ENCODE peak calls at places on chromosomes 3 and 15, in ten cellular contexts. B is heart right ventricle; S is IMR-90; F is non-pigmented ciliary epithelial cell; R is stomach; Q is B cell; I is GM13976; O is CD4-positive, CD25-positive, alpha-beta regulatory T cell; T is activated gamma-delta T cell treated with anti-CD3 and anti-CD28 coated beads, Interleukin-2, amount 50 U/mL, for 16 hours; E is left ventricle myocardium superior. J is an unnamed sample.

GRCh38 chr3:44342191-44342790 is 3.7 kb downstream of the TCAIM start:
- DNase-seq in R (no peak), B (no peak), O (no peak), I (no peak), F (no peak), S (peak), E (no peak), Q (no peak), T (no peak), J (no peak)

GRCh38 chr15:60219841-60220240 is 177.9 kb downstream of the ANXA2 start:
- DNase-seq in R (no peak), Q (no peak), S (no peak), B (no peak), T (no peak), F (no peak), I (no peak), O (no peak), E (no peak), J (no peak)

GRCh38 chr3:175456496-175456895 is 597.4 kb downstream of the NAALADL2 start:
- DNase-seq in E (no peak), S (peak), F (no peak), Q (no peak), B (no peak), O (no peak), I (no peak), T (no peak), R (no peak), J (no peak)

GRCh38 chr3:58105196-58105595 is 97.0 kb downstream of the FLNB start:
- DNase-seq in E (no peak), O (no peak), B (no peak), R (no peak), F (no peak), I (no peak), T (no peak), S (no peak), Q (no peak), J (no peak)

GRCh38 chr3:31692714-31693113 is 160.0 kb downstream of the STT3B start:
- DNase-seq in O (no peak), I (no peak), B (no peak), T (no peak), E (no peak), Q (no peak), S (no peak), F (no peak), R (no peak), J (no peak)

GRCh38 chr3:194787072-194787471 is 101.4 kb downstream of the FAM43A start:
- DNase-seq in Q (no peak), S (no peak), R (no peak), E (no peak), O (no peak), B (no peak), I (no peak), F (no peak), T (no peak), J (no peak)

GRCh38 chr15:35038655-35039534 is 46.2 kb downstream of the NANOGP8 start:
- DNase-seq in B (no peak), T (no peak), S (peak), R (no peak), F (peak), O (no peak), I (no peak), Q (no peak), E (no peak), J (no peak)

GRCh38 chr3:188595890-188596376 is 442.0 kb downstream of the LPP start:
- DNase-seq in S (peak), B (no peak), T (no peak), R (no peak), Q (no peak), F (no peak), O (no peak), E (no peak), I (no peak), J (no peak)

GRCh38 chr15:61186905-61187865 is 41.9 kb downstream of the RORA start:
- DNase-seq in O (no peak), Q (no peak), I (no peak), S (no peak), T (no peak), R (no peak), F (no peak), E (peak), B (peak), J (no peak)

GRCh38 chr3:123066896-123067688 is at the start of gene PDIA5:
- DNase-seq in Q (peak), S (peak), I (peak), F (peak), E (peak), B (peak), T (peak), O (peak), R (peak), J (peak)

GRCh38 chr15:90001683-90002427 is 731 bp downstream of the ZNF710 start:
- DNase-seq in B (peak), I (peak), R (peak), S (peak), O (peak), T (peak), Q (peak), F (no peak), E (peak), J (peak)

GRCh38 chr3:56251343-56251945 is 216.8 kb downstream of the ERC2 start:
- DNase-seq in B (no peak), Q (peak), O (no peak), I (peak), E (no peak), T (no peak), R (peak), F (peak), S (peak), J (peak)

GRCh38 chr3:190807719-190808375 is 54.6 kb downstream of the GMNC start:
- DNase-seq in R (peak), B (peak), O (no peak), T (no peak), S (no peak), F (no peak), Q (no peak), E (peak), I (no peak), J (no peak)

GRCh38 chr15:77001351-77001750 is 6.4 kb downstream of the PSTPIP1 start:
- DNase-seq in O (no peak), R (no peak), I (no peak), B (no peak), T (no peak), Q (no peak), S (no peak), F (no peak), E (no peak), J (no peak)

GRCh38 chr15:39598186-39598850 is 17.4 kb downstream of the THBS1 start:
- DNase-seq in R (no peak), T (no peak), I (no peak), E (no peak), B (no peak), F (no peak), O (no peak), Q (no peak), S (peak), J (no peak)

GRCh38 chr15:52857937-52858336 is 67.8 kb upstream of the ONECUT1 start:
- DNase-seq in B (no peak), I (no peak), F (peak), E (no peak), T (no peak), Q (no peak), R (no peak), S (peak), O (no peak), J (no peak)

GRCh38 chr3:125156491-125156890 is 56.1 kb downstream of the SLC12A8 start:
- DNase-seq in F (no peak), T (no peak), O (no peak), Q (no peak), B (no peak), S (no peak), I (no peak), R (no peak), E (no peak), J (no peak)

GRCh38 chr3:161291191-161291901 is 70.2 kb downstream of the NMD3 start:
- DNase-seq in O (no peak), Q (no peak), F (no peak), I (no peak), T (no peak), B (no peak), E (no peak), S (no peak), R (peak), J (no peak)

GRCh38 chr3:196513697-196514349 is 1.3 kb downstream of the SMCO1 start:
- DNase-seq in S (peak), F (no peak), I (no peak), O (no peak), R (no peak), E (no peak), B (no peak), Q (no peak), T (no peak), J (no peak)

GRCh38 chr3:192867645-192868044 is 50.0 kb downstream of the MB21D2 start:
- DNase-seq in R (no peak), I (no peak), T (no peak), O (no peak), E (no peak), S (peak), Q (no peak), F (no peak), B (no peak), J (no peak)

GRCh38 chr3:58609990-58610389 is 32.8 kb upstream of the FAM107A start:
- DNase-seq in E (no peak), B (no peak), O (no peak), T (no peak), I (no peak), R (no peak), S (no peak), Q (no peak), F (no peak), J (no peak)

J was measured in colonic mucosa.